ENCODE peak calls at places on chromosomes 1 and 21, in seven cellular contexts. Z is left lung; O is uterus; R is pancreas; M is CD4-positive, CD25-positive, alpha-beta regulatory T cell; D is A549; S is K562. T is an unnamed sample.

GRCh38 chr1:95780836-95781235 is 546.8 kb downstream of the RWDD3 start:
- DNase-seq in Z (no peak), O (no peak), R (no peak), M (no peak), D (no peak), S (no peak), T (no peak)

GRCh38 chr1:23957096-23957495 is 2.5 kb upstream of the PNRC2 start:
- DNase-seq in Z (no peak), O (no peak), R (peak; percentile 86), M (no peak), D (no peak), S (no peak), T (no peak)

GRCh38 chr1:235030919-235031596 is 97.6 kb downstream of the TOMM20 start:
- DNase-seq in Z (no peak), O (no peak), R (no peak), M (no peak), D (no peak), S (no peak), T (no peak)

GRCh38 chr1:228341450-228341813 is 65.2 kb downstream of the TRIM11 start:
- DNase-seq in Z (peak; percentile 35), O (peak; percentile 11), R (no peak), M (no peak), D (no peak), S (no peak), T (no peak)

GRCh38 chr1:245113649-245114048 is 41.1 kb upstream of the KIF26B start:
- DNase-seq in Z (no peak), O (no peak), R (no peak), M (no peak), D (no peak), S (no peak), T (no peak)

GRCh38 chr1:188937965-188938551 is 1539.6 kb downstream of the BRINP3 start:
- DNase-seq in Z (no peak), O (no peak), R (no peak), M (no peak), D (no peak), S (no peak), T (no peak)

GRCh38 chr1:205505076-205505729 is 734 bp downstream of the CDK18 start:
- DNase-seq in Z (no peak), O (no peak), R (no peak), M (no peak), D (peak; percentile 41), S (no peak), T (no peak)

GRCh38 chr1:13663969-13664368 is 36.0 kb upstream of the PRDM2 start:
- DNase-seq in Z (no peak), O (no peak), R (no peak), M (no peak), D (no peak), S (no peak), T (no peak)

GRCh38 chr1:25074326-25074725 is 144.2 kb upstream of the RUNX3 start:
- DNase-seq in Z (no peak), O (no peak), R (no peak), M (no peak), D (no peak), S (no peak), T (no peak)

GRCh38 chr1:8335246-8335645 is 17.3 kb downstream of the SLC45A1 start:
- DNase-seq in Z (peak; percentile 67), O (no peak), R (no peak), M (no peak), D (no peak), S (no peak), T (no peak)

GRCh38 chr1:245877976-245878375 is 629.1 kb downstream of the SMYD3 start:
- DNase-seq in Z (no peak), O (no peak), R (no peak), M (no peak), D (no peak), S (no peak), T (no peak)

GRCh38 chr21:35053356-35054096 is 4.4 kb upstream of the RUNX1 start:
- DNase-seq in Z (no peak), O (no peak), R (no peak), M (no peak), D (no peak), S (peak; percentile 50), T (no peak)

GRCh38 chr1:182765416-182765815 is 24.2 kb upstream of the NPL start:
- DNase-seq in Z (no peak), O (no peak), R (no peak), M (no peak), D (no peak), S (no peak), T (no peak)

GRCh38 chr1:10655002-10655401 is 141.4 kb downstream of the CASZ1 start:
- DNase-seq in Z (no peak), O (no peak), R (no peak), M (no peak), D (no peak), S (no peak), T (no peak)

GRCh38 chr1:42439940-42440339 is 15.9 kb downstream of the ZMYND12 start:
- DNase-seq in Z (no peak), O (no peak), R (no peak), M (no peak), D (no peak), S (no peak), T (no peak)

GRCh38 chr1:200925821-200926220 is 31.1 kb downstream of the INAVA start:
- DNase-seq in Z (no peak), O (no peak), R (no peak), M (no peak), D (no peak), S (no peak), T (no peak)

GRCh38 chr1:180722586-180722985 is 90.8 kb downstream of the XPR1 start:
- DNase-seq in Z (no peak), O (no peak), R (no peak), M (no peak), D (no peak), S (no peak), T (no peak)

GRCh38 chr1:98870959-98871903 is 133.4 kb downstream of the PLPPR5 start:
- DNase-seq in Z (no peak), O (no peak), R (no peak), M (peak; percentile 39), D (no peak), S (no peak), T (no peak)

GRCh38 chr1:178781549-178781948 is 56.5 kb downstream of the RALGPS2 start:
- DNase-seq in Z (no peak), O (no peak), R (no peak), M (no peak), D (no peak), S (no peak), T (no peak)

GRCh38 chr21:35395728-35396127 is 346.6 kb upstream of the RUNX1 start:
- DNase-seq in Z (no peak), O (no peak), R (no peak), M (no peak), D (no peak), S (no peak), T (no peak)

GRCh38 chr21:14259669-14260458 is 43.9 kb downstream of the RBM11 start:
- DNase-seq in Z (no peak), O (no peak), R (no peak), M (no peak), D (peak; percentile 3), S (peak; percentile 72), T (no peak)

GRCh38 chr1:161307230-161307768 is 2.5 kb downstream of the MPZ start:
- DNase-seq in Z (peak; percentile 78), O (no peak), R (peak; percentile 19), M (no peak), D (no peak), S (peak; percentile 88), T (peak; percentile 60)

GRCh38 chr1:38006008-38006828 is 904 bp upstream of the FHL3 start:
- DNase-seq in Z (no peak), O (no peak), R (no peak), M (no peak), D (no peak), S (peak; percentile 65), T (peak; percentile 71)
- H3K4me3 ChIP-seq in Z (no peak overlapping the region), O (peak overlapping the region; percentile 56), R (no peak overlapping the region), M (no peak overlapping the region), D (peak overlapping the region; percentile 82), S (peak overlapping the region; percentile 65), T (peak overlapping the region; percentile 66)

GRCh38 chr1:152741656-152742055 is 16.2 kb upstream of the KPRP start:
- DNase-seq in Z (no peak), O (no peak), R (no peak), M (no peak), D (no peak), S (no peak), T (no peak)

GRCh38 chr1:152739841-152740240 is 18.0 kb upstream of the KPRP start:
- DNase-seq in Z (no peak), O (no peak), R (no peak), M (no peak), D (no peak), S (no peak), T (no peak)

GRCh38 chr1:152745289-152745704 is 12.5 kb upstream of the KPRP start:
- DNase-seq in Z (no peak), O (no peak), R (no peak), M (no peak), D (no peak), S (peak; percentile 8), T (no peak)

GRCh38 chr1:152745765-152746444 is 11.9 kb upstream of the KPRP start:
- DNase-seq in Z (no peak), O (no peak), R (no peak), M (no peak), D (no peak), S (no peak), T (no peak)

GRCh38 chr1:152743371-152744145 is 14.3 kb upstream of the KPRP start:
- DNase-seq in Z (no peak), O (no peak), R (no peak), M (no peak), D (no peak), S (no peak), T (no peak)
- H3K4me1 ChIP-seq in Z (no peaks in the 10 kb centered on the region), O (no peaks in the 10 kb centered on the region), R (no peaks in the 10 kb centered on the region), M (no peaks in the 10 kb centered on the region), D (no peaks in the 10 kb centered on the region), S (no peaks in the 10 kb centered on the region), T (no peaks in the 10 kb centered on the region)

GRCh38 chr1:153985984-153986761 is at the start of gene RAB13:
- DNase-seq in Z (peak; percentile 93), O (peak; percentile 91), R (peak; percentile 89), M (no peak), D (peak; percentile 94), S (peak; percentile 77), T (peak; percentile 88)
- H3K4me3 ChIP-seq in Z (peak within 1 kb of the TSS; percentile 54), O (peak within 1 kb of the TSS; percentile 57), R (peak within 1 kb of the TSS; percentile 53), M (peak within 1 kb of the TSS; percentile 50), D (peak within 1 kb of the TSS; percentile 60), S (peak within 1 kb of the TSS; percentile 55), T (peak within 1 kb of the TSS; percentile 71)

GRCh38 chr1:89890085-89890754 is 69.4 kb downstream of the LRRC8D start:
- DNase-seq in Z (peak; percentile 40), O (no peak), R (no peak), M (no peak), D (peak; percentile 49), S (peak; percentile 78), T (no peak)

GRCh38 chr1:89889336-89889640 is 68.5 kb downstream of the LRRC8D start:
- DNase-seq in Z (no peak), O (no peak), R (no peak), M (no peak), D (no peak), S (no peak), T (no peak)

GRCh38 chr1:89887270-89887669 is 66.4 kb downstream of the LRRC8D start:
- DNase-seq in Z (no peak), O (no peak), R (no peak), M (no peak), D (no peak), S (no peak), T (no peak)

GRCh38 chr1:89884718-89885596 is 64.1 kb downstream of the LRRC8D start:
- DNase-seq in Z (no peak), O (no peak), R (no peak), M (no peak), D (no peak), S (no peak), T (no peak)

GRCh38 chr1:89888480-89889335 is 67.9 kb downstream of the LRRC8D start:
- DNase-seq in Z (no peak), O (no peak), R (no peak), M (no peak), D (no peak), S (peak; percentile 76), T (no peak)
- H3K4me1 ChIP-seq in Z (no peaks in the 10 kb centered on the region), O (no peaks in the 10 kb centered on the region), R (peaks cover 9% of the 10 kb centered on the region), M (no peaks in the 10 kb centered on the region), D (peaks cover 93% of the 10 kb centered on the region), S (peaks cover 88% of the 10 kb centered on the region), T (no peaks in the 10 kb centered on the region)

T was measured in heart right ventricle.